ENCODE peak calls at places on chromosomes 2 and 18, in four cellular contexts. One of them, this sample, is unnamed.

GRCh38 chr2:86238354-86238753 is 39.1 kb downstream of the MRPL35 start:
- DNase-seq in GM10248: peak
- DNase-seq in activated CD8-positive, alpha-beta memory T cell treated with anti-CD3 and anti-CD28 coated beads, Interleukin-2, amount 50 U/mL, for 4 hours: peak
- DNase-seq in stimulated activated CD8-positive, alpha-beta memory T cell treated with anti-CD3 and anti-CD28 coated beads, Interleukin-7, amount 100 ng/mL, for 24 hours: no peak
- DNase-seq in this sample: peak

GRCh38 chr2:109129356-109129920 is 433 bp downstream of the SH3RF3 start:
- DNase-seq in GM10248: no peak
- DNase-seq in activated CD8-positive, alpha-beta memory T cell treated with anti-CD3 and anti-CD28 coated beads, Interleukin-2, amount 50 U/mL, for 4 hours: peak
- DNase-seq in stimulated activated CD8-positive, alpha-beta memory T cell treated with anti-CD3 and anti-CD28 coated beads, Interleukin-7, amount 100 ng/mL, for 24 hours: no peak
- DNase-seq in this sample: peak

GRCh38 chr18:78732273-78733210 is 247.1 kb upstream of the SALL3 start:
- DNase-seq in GM10248: no peak
- DNase-seq in activated CD8-positive, alpha-beta memory T cell treated with anti-CD3 and anti-CD28 coated beads, Interleukin-2, amount 50 U/mL, for 4 hours: no peak
- DNase-seq in stimulated activated CD8-positive, alpha-beta memory T cell treated with anti-CD3 and anti-CD28 coated beads, Interleukin-7, amount 100 ng/mL, for 24 hours: no peak
- DNase-seq in this sample: no peak

GRCh38 chr2:1653137-1653789 is 91.1 kb downstream of the PXDN start:
- DNase-seq in GM10248: no peak
- DNase-seq in activated CD8-positive, alpha-beta memory T cell treated with anti-CD3 and anti-CD28 coated beads, Interleukin-2, amount 50 U/mL, for 4 hours: no peak
- DNase-seq in stimulated activated CD8-positive, alpha-beta memory T cell treated with anti-CD3 and anti-CD28 coated beads, Interleukin-7, amount 100 ng/mL, for 24 hours: no peak
- DNase-seq in this sample: no peak

GRCh38 chr2:64766841-64767669 is 113.3 kb upstream of the SERTAD2 start:
- DNase-seq in GM10248: peak
- DNase-seq in activated CD8-positive, alpha-beta memory T cell treated with anti-CD3 and anti-CD28 coated beads, Interleukin-2, amount 50 U/mL, for 4 hours: no peak
- DNase-seq in stimulated activated CD8-positive, alpha-beta memory T cell treated with anti-CD3 and anti-CD28 coated beads, Interleukin-7, amount 100 ng/mL, for 24 hours: no peak
- DNase-seq in this sample: peak

GRCh38 chr2:83071914-83072313 is 1387.2 kb downstream of the SUCLG1 start:
- DNase-seq in GM10248: no peak
- DNase-seq in activated CD8-positive, alpha-beta memory T cell treated with anti-CD3 and anti-CD28 coated beads, Interleukin-2, amount 50 U/mL, for 4 hours: no peak
- DNase-seq in stimulated activated CD8-positive, alpha-beta memory T cell treated with anti-CD3 and anti-CD28 coated beads, Interleukin-7, amount 100 ng/mL, for 24 hours: no peak
- DNase-seq in this sample: no peak

GRCh38 chr2:120445431-120446143 is 99.7 kb downstream of the INHBB start:
- DNase-seq in GM10248: no peak
- DNase-seq in activated CD8-positive, alpha-beta memory T cell treated with anti-CD3 and anti-CD28 coated beads, Interleukin-2, amount 50 U/mL, for 4 hours: no peak
- DNase-seq in stimulated activated CD8-positive, alpha-beta memory T cell treated with anti-CD3 and anti-CD28 coated beads, Interleukin-7, amount 100 ng/mL, for 24 hours: no peak
- DNase-seq in this sample: no peak

GRCh38 chr2:72993585-72994280 is 76.4 kb downstream of the EMX1 start:
- DNase-seq in GM10248: no peak
- DNase-seq in activated CD8-positive, alpha-beta memory T cell treated with anti-CD3 and anti-CD28 coated beads, Interleukin-2, amount 50 U/mL, for 4 hours: no peak
- DNase-seq in stimulated activated CD8-positive, alpha-beta memory T cell treated with anti-CD3 and anti-CD28 coated beads, Interleukin-7, amount 100 ng/mL, for 24 hours: no peak
- DNase-seq in this sample: no peak

GRCh38 chr2:219461061-219461514 is 26.4 kb downstream of the SPEG start:
- DNase-seq in GM10248: no peak
- DNase-seq in activated CD8-positive, alpha-beta memory T cell treated with anti-CD3 and anti-CD28 coated beads, Interleukin-2, amount 50 U/mL, for 4 hours: no peak
- DNase-seq in stimulated activated CD8-positive, alpha-beta memory T cell treated with anti-CD3 and anti-CD28 coated beads, Interleukin-7, amount 100 ng/mL, for 24 hours: no peak
- DNase-seq in this sample: peak

GRCh38 chr2:231810905-231811304 is 24.7 kb downstream of the COPS7B start:
- DNase-seq in GM10248: no peak
- DNase-seq in activated CD8-positive, alpha-beta memory T cell treated with anti-CD3 and anti-CD28 coated beads, Interleukin-2, amount 50 U/mL, for 4 hours: no peak
- DNase-seq in stimulated activated CD8-positive, alpha-beta memory T cell treated with anti-CD3 and anti-CD28 coated beads, Interleukin-7, amount 100 ng/mL, for 24 hours: no peak
- DNase-seq in this sample: no peak

GRCh38 chr18:10320201-10320600 is 134.2 kb upstream of the APCDD1 start:
- DNase-seq in GM10248: no peak
- DNase-seq in activated CD8-positive, alpha-beta memory T cell treated with anti-CD3 and anti-CD28 coated beads, Interleukin-2, amount 50 U/mL, for 4 hours: no peak
- DNase-seq in stimulated activated CD8-positive, alpha-beta memory T cell treated with anti-CD3 and anti-CD28 coated beads, Interleukin-7, amount 100 ng/mL, for 24 hours: no peak
- DNase-seq in this sample: no peak

GRCh38 chr2:152241956-152242355 is 66.4 kb upstream of the STAM2 start:
- DNase-seq in GM10248: no peak
- DNase-seq in activated CD8-positive, alpha-beta memory T cell treated with anti-CD3 and anti-CD28 coated beads, Interleukin-2, amount 50 U/mL, for 4 hours: no peak
- DNase-seq in stimulated activated CD8-positive, alpha-beta memory T cell treated with anti-CD3 and anti-CD28 coated beads, Interleukin-7, amount 100 ng/mL, for 24 hours: no peak
- DNase-seq in this sample: no peak

GRCh38 chr2:19256239-19256638 is 102.2 kb downstream of the OSR1 start:
- DNase-seq in GM10248: no peak
- DNase-seq in activated CD8-positive, alpha-beta memory T cell treated with anti-CD3 and anti-CD28 coated beads, Interleukin-2, amount 50 U/mL, for 4 hours: no peak
- DNase-seq in stimulated activated CD8-positive, alpha-beta memory T cell treated with anti-CD3 and anti-CD28 coated beads, Interleukin-7, amount 100 ng/mL, for 24 hours: no peak
- DNase-seq in this sample: no peak

GRCh38 chr2:239830066-239830717 is 194.9 kb downstream of the NDUFA10 start:
- DNase-seq in GM10248: no peak
- DNase-seq in activated CD8-positive, alpha-beta memory T cell treated with anti-CD3 and anti-CD28 coated beads, Interleukin-2, amount 50 U/mL, for 4 hours: peak
- DNase-seq in stimulated activated CD8-positive, alpha-beta memory T cell treated with anti-CD3 and anti-CD28 coated beads, Interleukin-7, amount 100 ng/mL, for 24 hours: no peak
- DNase-seq in this sample: no peak

GRCh38 chr18:25873833-25874232 is 216.6 kb downstream of the SS18 start:
- DNase-seq in GM10248: no peak
- DNase-seq in activated CD8-positive, alpha-beta memory T cell treated with anti-CD3 and anti-CD28 coated beads, Interleukin-2, amount 50 U/mL, for 4 hours: no peak
- DNase-seq in stimulated activated CD8-positive, alpha-beta memory T cell treated with anti-CD3 and anti-CD28 coated beads, Interleukin-7, amount 100 ng/mL, for 24 hours: no peak
- DNase-seq in this sample: no peak

GRCh38 chr2:127658146-127658545 is 12.2 kb downstream of the GPR17 start:
- DNase-seq in GM10248: no peak
- DNase-seq in activated CD8-positive, alpha-beta memory T cell treated with anti-CD3 and anti-CD28 coated beads, Interleukin-2, amount 50 U/mL, for 4 hours: no peak
- DNase-seq in stimulated activated CD8-positive, alpha-beta memory T cell treated with anti-CD3 and anti-CD28 coated beads, Interleukin-7, amount 100 ng/mL, for 24 hours: no peak
- DNase-seq in this sample: no peak

GRCh38 chr2:238716585-238716984 is 131.3 kb upstream of the TWIST2 start:
- DNase-seq in GM10248: no peak
- DNase-seq in activated CD8-positive, alpha-beta memory T cell treated with anti-CD3 and anti-CD28 coated beads, Interleukin-2, amount 50 U/mL, for 4 hours: no peak
- DNase-seq in stimulated activated CD8-positive, alpha-beta memory T cell treated with anti-CD3 and anti-CD28 coated beads, Interleukin-7, amount 100 ng/mL, for 24 hours: no peak
- DNase-seq in this sample: no peak

GRCh38 chr18:13276530-13277520 is 58.3 kb downstream of the LDLRAD4 start:
- DNase-seq in GM10248: no peak
- DNase-seq in activated CD8-positive, alpha-beta memory T cell treated with anti-CD3 and anti-CD28 coated beads, Interleukin-2, amount 50 U/mL, for 4 hours: no peak
- DNase-seq in stimulated activated CD8-positive, alpha-beta memory T cell treated with anti-CD3 and anti-CD28 coated beads, Interleukin-7, amount 100 ng/mL, for 24 hours: no peak
- DNase-seq in this sample: no peak

GRCh38 chr2:228762565-228762964 is 508.5 kb downstream of the PID1 start:
- DNase-seq in GM10248: no peak
- DNase-seq in activated CD8-positive, alpha-beta memory T cell treated with anti-CD3 and anti-CD28 coated beads, Interleukin-2, amount 50 U/mL, for 4 hours: no peak
- DNase-seq in stimulated activated CD8-positive, alpha-beta memory T cell treated with anti-CD3 and anti-CD28 coated beads, Interleukin-7, amount 100 ng/mL, for 24 hours: no peak
- DNase-seq in this sample: no peak